ENCODE peak calls at places on chromosomes 2 and 18, in eight cellular contexts. One of them, this sample, is unnamed.

GRCh38 chr18:79818036-79818435 is 20.3 kb downstream of the KCNG2 start:
- DNase-seq in hippocampal formation: no peak
- DNase-seq in astrocyte of the spinal cord: no peak
- DNase-seq in T-helper 17 cell: no peak
- DNase-seq in naive thymus-derived CD8-positive, alpha-beta T cell: no peak
- DNase-seq in ureter: peak
- DNase-seq in NCI-H446: no peak
- DNase-seq in RWPE1: no peak
- DNase-seq in this sample: no peak

GRCh38 chr2:36395866-36396265 is 40.3 kb downstream of the CRIM1 start:
- DNase-seq in hippocampal formation: no peak
- DNase-seq in astrocyte of the spinal cord: no peak
- DNase-seq in T-helper 17 cell: no peak
- DNase-seq in naive thymus-derived CD8-positive, alpha-beta T cell: no peak
- DNase-seq in ureter: no peak
- DNase-seq in NCI-H446: no peak
- DNase-seq in RWPE1: no peak
- DNase-seq in this sample: no peak

GRCh38 chr2:85959826-85960225 is 71.0 kb upstream of the ST3GAL5 start:
- DNase-seq in hippocampal formation: no peak
- DNase-seq in astrocyte of the spinal cord: no peak
- DNase-seq in T-helper 17 cell: no peak
- DNase-seq in naive thymus-derived CD8-positive, alpha-beta T cell: no peak
- DNase-seq in ureter: no peak
- DNase-seq in NCI-H446: no peak
- DNase-seq in RWPE1: no peak
- DNase-seq in this sample: no peak

GRCh38 chr2:134202361-134202760 is 51.5 kb upstream of the MGAT5 start:
- DNase-seq in hippocampal formation: no peak
- DNase-seq in astrocyte of the spinal cord: no peak
- DNase-seq in T-helper 17 cell: no peak
- DNase-seq in naive thymus-derived CD8-positive, alpha-beta T cell: no peak
- DNase-seq in ureter: no peak
- DNase-seq in NCI-H446: peak
- DNase-seq in RWPE1: no peak
- DNase-seq in this sample: no peak

GRCh38 chr2:206615417-206616089 is 26.7 kb upstream of the FAM237A start:
- DNase-seq in hippocampal formation: no peak
- DNase-seq in astrocyte of the spinal cord: no peak
- DNase-seq in T-helper 17 cell: no peak
- DNase-seq in naive thymus-derived CD8-positive, alpha-beta T cell: no peak
- DNase-seq in ureter: no peak
- DNase-seq in NCI-H446: no peak
- DNase-seq in RWPE1: no peak
- DNase-seq in this sample: no peak

GRCh38 chr2:85635636-85636035 is 19.6 kb downstream of the USP39 start:
- DNase-seq in hippocampal formation: no peak
- DNase-seq in astrocyte of the spinal cord: no peak
- DNase-seq in T-helper 17 cell: no peak
- DNase-seq in naive thymus-derived CD8-positive, alpha-beta T cell: no peak
- DNase-seq in ureter: no peak
- DNase-seq in NCI-H446: no peak
- DNase-seq in RWPE1: no peak
- DNase-seq in this sample: no peak

GRCh38 chr18:75538727-75539126 is 111.2 kb upstream of the SMIM21 start:
- DNase-seq in hippocampal formation: no peak
- DNase-seq in astrocyte of the spinal cord: peak
- DNase-seq in T-helper 17 cell: no peak
- DNase-seq in naive thymus-derived CD8-positive, alpha-beta T cell: no peak
- DNase-seq in ureter: no peak
- DNase-seq in NCI-H446: no peak
- DNase-seq in RWPE1: no peak
- DNase-seq in this sample: no peak

GRCh38 chr2:218961229-218961628 is 1.8 kb downstream of the CDK5R2 start:
- DNase-seq in hippocampal formation: no peak
- DNase-seq in astrocyte of the spinal cord: no peak
- DNase-seq in T-helper 17 cell: no peak
- DNase-seq in naive thymus-derived CD8-positive, alpha-beta T cell: no peak
- DNase-seq in ureter: no peak
- DNase-seq in NCI-H446: no peak
- DNase-seq in RWPE1: no peak
- DNase-seq in this sample: no peak

GRCh38 chr2:13001408-13001807 is 284.7 kb downstream of the TRIB2 start:
- DNase-seq in hippocampal formation: no peak
- DNase-seq in astrocyte of the spinal cord: no peak
- DNase-seq in T-helper 17 cell: no peak
- DNase-seq in naive thymus-derived CD8-positive, alpha-beta T cell: no peak
- DNase-seq in ureter: no peak
- DNase-seq in NCI-H446: no peak
- DNase-seq in RWPE1: no peak
- DNase-seq in this sample: no peak

GRCh38 chr2:152222975-152223638 is 47.5 kb upstream of the STAM2 start:
- DNase-seq in hippocampal formation: peak
- DNase-seq in astrocyte of the spinal cord: peak
- DNase-seq in T-helper 17 cell: no peak
- DNase-seq in naive thymus-derived CD8-positive, alpha-beta T cell: no peak
- DNase-seq in ureter: peak
- DNase-seq in NCI-H446: peak
- DNase-seq in RWPE1: no peak
- DNase-seq in this sample: no peak

GRCh38 chr2:223050188-223050587 is 1.8 kb upstream of the KCNE4 start:
- DNase-seq in hippocampal formation: no peak
- DNase-seq in astrocyte of the spinal cord: no peak
- DNase-seq in T-helper 17 cell: no peak
- DNase-seq in naive thymus-derived CD8-positive, alpha-beta T cell: no peak
- DNase-seq in ureter: no peak
- DNase-seq in NCI-H446: no peak
- DNase-seq in RWPE1: no peak
- DNase-seq in this sample: no peak

GRCh38 chr2:59413751-59414570 is 1139.5 kb downstream of the BCL11A start:
- DNase-seq in hippocampal formation: no peak
- DNase-seq in astrocyte of the spinal cord: no peak
- DNase-seq in T-helper 17 cell: no peak
- DNase-seq in naive thymus-derived CD8-positive, alpha-beta T cell: no peak
- DNase-seq in ureter: no peak
- DNase-seq in NCI-H446: no peak
- DNase-seq in RWPE1: no peak
- DNase-seq in this sample: peak

GRCh38 chr2:156464106-156464505 is 27.9 kb downstream of the GPD2 start:
- DNase-seq in hippocampal formation: no peak
- DNase-seq in astrocyte of the spinal cord: peak
- DNase-seq in T-helper 17 cell: no peak
- DNase-seq in naive thymus-derived CD8-positive, alpha-beta T cell: no peak
- DNase-seq in ureter: no peak
- DNase-seq in NCI-H446: no peak
- DNase-seq in RWPE1: no peak
- DNase-seq in this sample: no peak

GRCh38 chr2:140988597-140988996 is 1142.2 kb downstream of the LRP1B start:
- DNase-seq in hippocampal formation: no peak
- DNase-seq in astrocyte of the spinal cord: no peak
- DNase-seq in T-helper 17 cell: no peak
- DNase-seq in naive thymus-derived CD8-positive, alpha-beta T cell: no peak
- DNase-seq in ureter: no peak
- DNase-seq in NCI-H446: peak
- DNase-seq in RWPE1: no peak
- DNase-seq in this sample: no peak

GRCh38 chr2:55500025-55500424 is 19.5 kb upstream of the CFAP36 start:
- DNase-seq in hippocampal formation: no peak
- DNase-seq in astrocyte of the spinal cord: peak
- DNase-seq in T-helper 17 cell: no peak
- DNase-seq in naive thymus-derived CD8-positive, alpha-beta T cell: no peak
- DNase-seq in ureter: no peak
- DNase-seq in NCI-H446: no peak
- DNase-seq in RWPE1: peak
- DNase-seq in this sample: no peak

GRCh38 chr2:133844214-133844892 is 276.1 kb upstream of the NCKAP5 start:
- DNase-seq in hippocampal formation: peak
- DNase-seq in astrocyte of the spinal cord: peak
- DNase-seq in T-helper 17 cell: peak
- DNase-seq in naive thymus-derived CD8-positive, alpha-beta T cell: peak
- DNase-seq in ureter: peak
- DNase-seq in NCI-H446: peak
- DNase-seq in RWPE1: peak
- DNase-seq in this sample: peak

GRCh38 chr2:201558232-201558631 is 85.1 kb downstream of the TMEM237 start:
- DNase-seq in hippocampal formation: no peak
- DNase-seq in astrocyte of the spinal cord: no peak
- DNase-seq in T-helper 17 cell: no peak
- DNase-seq in naive thymus-derived CD8-positive, alpha-beta T cell: no peak
- DNase-seq in ureter: no peak
- DNase-seq in NCI-H446: no peak
- DNase-seq in RWPE1: no peak
- DNase-seq in this sample: no peak

GRCh38 chr2:155377178-155377780 is 678.8 kb downstream of the KCNJ3 start:
- DNase-seq in hippocampal formation: peak
- DNase-seq in astrocyte of the spinal cord: peak
- DNase-seq in T-helper 17 cell: no peak
- DNase-seq in naive thymus-derived CD8-positive, alpha-beta T cell: no peak
- DNase-seq in ureter: no peak
- DNase-seq in NCI-H446: peak
- DNase-seq in RWPE1: peak
- DNase-seq in this sample: peak

GRCh38 chr2:52222128-52222527 is 1190.2 kb upstream of the NRXN1 start:
- DNase-seq in hippocampal formation: no peak
- DNase-seq in astrocyte of the spinal cord: peak
- DNase-seq in T-helper 17 cell: no peak
- DNase-seq in naive thymus-derived CD8-positive, alpha-beta T cell: no peak
- DNase-seq in ureter: no peak
- DNase-seq in NCI-H446: no peak
- DNase-seq in RWPE1: peak
- DNase-seq in this sample: no peak

GRCh38 chr2:177799531-177799930 is 273.0 kb downstream of the PDE11A start:
- DNase-seq in hippocampal formation: no peak
- DNase-seq in astrocyte of the spinal cord: no peak
- DNase-seq in T-helper 17 cell: no peak
- DNase-seq in naive thymus-derived CD8-positive, alpha-beta T cell: no peak
- DNase-seq in ureter: no peak
- DNase-seq in NCI-H446: peak
- DNase-seq in RWPE1: no peak
- DNase-seq in this sample: peak

GRCh38 chr2:77807531-77808215 is 285.5 kb upstream of the LRRTM4 start:
- DNase-seq in hippocampal formation: no peak
- DNase-seq in astrocyte of the spinal cord: no peak
- DNase-seq in T-helper 17 cell: no peak
- DNase-seq in naive thymus-derived CD8-positive, alpha-beta T cell: no peak
- DNase-seq in ureter: no peak
- DNase-seq in NCI-H446: no peak
- DNase-seq in RWPE1: peak
- DNase-seq in this sample: no peak

GRCh38 chr2:128306081-128306930 is 12.4 kb downstream of the HS6ST1 start:
- DNase-seq in hippocampal formation: no peak
- DNase-seq in astrocyte of the spinal cord: peak
- DNase-seq in T-helper 17 cell: no peak
- DNase-seq in naive thymus-derived CD8-positive, alpha-beta T cell: no peak
- DNase-seq in ureter: peak
- DNase-seq in NCI-H446: no peak
- DNase-seq in RWPE1: peak
- DNase-seq in this sample: no peak

GRCh38 chr2:207224814-207225482 is 59.2 kb upstream of the KLF7 start:
- DNase-seq in hippocampal formation: no peak
- DNase-seq in astrocyte of the spinal cord: no peak
- DNase-seq in T-helper 17 cell: no peak
- DNase-seq in naive thymus-derived CD8-positive, alpha-beta T cell: no peak
- DNase-seq in ureter: no peak
- DNase-seq in NCI-H446: no peak
- DNase-seq in RWPE1: no peak
- DNase-seq in this sample: no peak

GRCh38 chr2:37376421-37377186 is 32.2 kb downstream of the QPCT start:
- DNase-seq in hippocampal formation: no peak
- DNase-seq in astrocyte of the spinal cord: peak
- DNase-seq in T-helper 17 cell: no peak
- DNase-seq in naive thymus-derived CD8-positive, alpha-beta T cell: no peak
- DNase-seq in ureter: peak
- DNase-seq in NCI-H446: peak
- DNase-seq in RWPE1: peak
- DNase-seq in this sample: peak

GRCh38 chr2:27572998-27573429 is 9.8 kb upstream of the ZNF512 start:
- DNase-seq in hippocampal formation: no peak
- DNase-seq in astrocyte of the spinal cord: no peak
- DNase-seq in T-helper 17 cell: no peak
- DNase-seq in naive thymus-derived CD8-positive, alpha-beta T cell: no peak
- DNase-seq in ureter: no peak
- DNase-seq in NCI-H446: no peak
- DNase-seq in RWPE1: no peak
- DNase-seq in this sample: no peak

GRCh38 chr18:9683418-9684396 is 24.4 kb upstream of the RAB31 start:
- DNase-seq in hippocampal formation: peak
- DNase-seq in astrocyte of the spinal cord: peak
- DNase-seq in T-helper 17 cell: no peak
- DNase-seq in naive thymus-derived CD8-positive, alpha-beta T cell: no peak
- DNase-seq in ureter: peak
- DNase-seq in NCI-H446: peak
- DNase-seq in RWPE1: peak
- DNase-seq in this sample: no peak

GRCh38 chr2:151007365-151007764 is 254.3 kb downstream of the RBM43 start:
- DNase-seq in hippocampal formation: no peak
- DNase-seq in astrocyte of the spinal cord: peak
- DNase-seq in T-helper 17 cell: no peak
- DNase-seq in naive thymus-derived CD8-positive, alpha-beta T cell: no peak
- DNase-seq in ureter: no peak
- DNase-seq in NCI-H446: peak
- DNase-seq in RWPE1: no peak
- DNase-seq in this sample: no peak

GRCh38 chr2:47299555-47299954 is 103.4 kb upstream of the MSH2 start:
- DNase-seq in hippocampal formation: no peak
- DNase-seq in astrocyte of the spinal cord: peak
- DNase-seq in T-helper 17 cell: no peak
- DNase-seq in naive thymus-derived CD8-positive, alpha-beta T cell: no peak
- DNase-seq in ureter: no peak
- DNase-seq in NCI-H446: no peak
- DNase-seq in RWPE1: no peak
- DNase-seq in this sample: no peak

GRCh38 chr2:53768233-53768542 is 584 bp downstream of the CHAC2 start:
- DNase-seq in hippocampal formation: no peak
- DNase-seq in astrocyte of the spinal cord: no peak
- DNase-seq in T-helper 17 cell: no peak
- DNase-seq in naive thymus-derived CD8-positive, alpha-beta T cell: no peak
- DNase-seq in ureter: no peak
- DNase-seq in NCI-H446: peak
- DNase-seq in RWPE1: no peak
- DNase-seq in this sample: peak

GRCh38 chr18:3248062-3248669 is 565 bp downstream of the MYL12A start:
- DNase-seq in hippocampal formation: no peak
- DNase-seq in astrocyte of the spinal cord: peak
- DNase-seq in T-helper 17 cell: no peak
- DNase-seq in naive thymus-derived CD8-positive, alpha-beta T cell: no peak
- DNase-seq in ureter: no peak
- DNase-seq in NCI-H446: peak
- DNase-seq in RWPE1: no peak
- DNase-seq in this sample: peak

GRCh38 chr2:226467221-226467620 is 332.4 kb downstream of the IRS1 start:
- DNase-seq in hippocampal formation: no peak
- DNase-seq in astrocyte of the spinal cord: no peak
- DNase-seq in T-helper 17 cell: no peak
- DNase-seq in naive thymus-derived CD8-positive, alpha-beta T cell: no peak
- DNase-seq in ureter: no peak
- DNase-seq in NCI-H446: no peak
- DNase-seq in RWPE1: no peak
- DNase-seq in this sample: no peak

This sample was measured in Jurkat, Clone E6-1.